ENCODE peak calls at places on chromosomes 13 and 19, in five cellular contexts. W is GM12891; G is T-helper 9 cell; S is endodermal cell; L is stimulated activated CD8-positive, alpha-beta memory T cell treated with anti-CD3 and anti-CD28 coated beads, Interleukin-4, amount 100 ng/mL, for 24 hours. J is an unnamed sample.
A peak's percentile ranks its signal among the peaks of the same experiment; 100 is the strongest.

GRCh38 chr19:49872245-49873148 is 4.7 kb downstream of the AKT1S1 start:
- DNase-seq in S (no peak), L (no peak), G (no peak), W (no peak), J (no peak)

GRCh38 chr13:65789815-65790214 is 1440.3 kb downstream of the PCDH9 start:
- DNase-seq in G (no peak), W (no peak), L (no peak), S (no peak), J (no peak)

GRCh38 chr13:90270231-90270630 is 1077.3 kb upstream of the MIR17HG start:
- DNase-seq in G (no peak), S (no peak), W (no peak), L (no peak), J (no peak)

GRCh38 chr13:30576528-30576927 is 41.2 kb upstream of the USPL1 start:
- DNase-seq in G (peak; percentile 44), S (no peak), L (no peak), W (no peak), J (no peak)

GRCh38 chr19:38079926-38080380 is 144.1 kb downstream of the DPF1 start:
- DNase-seq in G (no peak), W (peak; percentile 74), L (no peak), S (peak; percentile 56), J (peak; percentile 62)

GRCh38 chr19:45876411-45877197 is 9.3 kb downstream of the IRF2BP1 start:
- DNase-seq in G (peak; percentile 13), W (peak; percentile 64), S (peak; percentile 85), L (no peak), J (peak; percentile 56)

GRCh38 chr19:56765107-56765506 is 75.4 kb downstream of the PEG3 start:
- DNase-seq in L (no peak), S (no peak), G (no peak), W (no peak), J (no peak)

GRCh38 chr13:92297971-92298942 is 899.8 kb downstream of the GPC5 start:
- DNase-seq in S (peak; percentile 54), W (no peak), G (no peak), L (no peak), J (no peak)

GRCh38 chr19:48290341-48290922 is 20.6 kb downstream of the ZNF114 start:
- DNase-seq in G (no peak), W (no peak), S (peak; percentile 97), L (no peak), J (no peak)

GRCh38 chr19:18192673-18193387 is at the start of gene MPV17L2:
- DNase-seq in L (peak; percentile 96), S (peak; percentile 100), W (peak; percentile 94), G (peak; percentile 97), J (peak; percentile 93)

GRCh38 chr19:51965583-51965982 is 21.1 kb downstream of the ZNF350 start:
- DNase-seq in G (no peak), W (no peak), L (no peak), S (no peak), J (no peak)

GRCh38 chr19:39823693-39824092 is 10.3 kb downstream of the DYRK1B start:
- DNase-seq in W (no peak), L (no peak), S (no peak), G (no peak), J (no peak)

GRCh38 chr19:47479701-47480503 is 4.1 kb downstream of the KPTN start:
- DNase-seq in L (no peak), S (peak; percentile 91), G (no peak), W (no peak), J (no peak)

GRCh38 chr13:21825801-21826200 is 154.9 kb downstream of the FGF9 start:
- DNase-seq in L (no peak), W (no peak), S (no peak), G (no peak), J (no peak)

GRCh38 chr13:29908411-29908810 is 58.0 kb upstream of the UBL3 start:
- DNase-seq in W (no peak), L (no peak), S (no peak), G (no peak), J (no peak)

GRCh38 chr13:97133554-97133953 is 88.6 kb upstream of the MBNL2 start:
- DNase-seq in S (no peak), L (no peak), G (no peak), W (no peak), J (no peak)

GRCh38 chr19:44544031-44544430 is 14.6 kb upstream of the CEACAM20 start:
- DNase-seq in L (no peak), G (no peak), W (no peak), S (no peak), J (no peak)

GRCh38 chr13:26558074-26558805 is 757 bp downstream of the WASF3 start:
- DNase-seq in W (peak; percentile 9), G (no peak), S (peak; percentile 68), L (no peak), J (no peak)

GRCh38 chr13:85383291-85383690 is 415.9 kb downstream of the SLITRK6 start:
- DNase-seq in G (no peak), S (no peak), L (no peak), W (no peak), J (no peak)